ENCODE peak calls at places on chromosomes 12 and 14, in four cellular contexts. F, M, S and P are unnamed samples.

GRCh38 chr14:37232907-37233481 is 35.3 kb downstream of the MIPOL1 start:
- DNase-seq in S (no peak), M (no peak), F (peak), P (no peak)

GRCh38 chr12:53480425-53481107 is 18.7 kb downstream of the MAP3K12 start:
- DNase-seq in M (no peak), S (no peak), F (no peak), P (no peak)

GRCh38 chr14:100930270-100930669 is 26.7 kb upstream of the RTL1 start:
- DNase-seq in M (no peak), F (no peak), S (no peak), P (no peak)

GRCh38 chr14:22314183-22314820 is 274.7 kb downstream of the DAD1 start:
- DNase-seq in M (peak), F (peak), S (no peak), P (no peak)

GRCh38 chr12:1605129-1606020 is 11.0 kb upstream of the FBXL14 start:
- DNase-seq in S (no peak), M (peak), F (peak), P (no peak)

GRCh38 chr12:50955697-50956096 is 3.4 kb downstream of the HIGD1C start:
- DNase-seq in F (no peak), M (no peak), S (no peak), P (no peak)

GRCh38 chr12:13962699-13963098 is 18.7 kb downstream of the GRIN2B start:
- DNase-seq in F (no peak), S (no peak), M (no peak), P (no peak)

GRCh38 chr14:59407246-59407615 is 57.9 kb downstream of the GPR135 start:
- DNase-seq in M (no peak), S (no peak), F (no peak), P (no peak)

GRCh38 chr14:55097894-55098560 is 31.0 kb upstream of the LGALS3 start:
- DNase-seq in S (peak), M (no peak), F (no peak), P (no peak)

GRCh38 chr12:64171715-64172114 is 50.4 kb downstream of the KICS2 start:
- DNase-seq in M (no peak), F (no peak), S (no peak), P (no peak)

GRCh38 chr12:95674631-95675030 is 115.9 kb downstream of the NTN4 start:
- DNase-seq in S (no peak), M (no peak), F (peak), P (no peak)

GRCh38 chr14:30692669-30693068 is 70.5 kb downstream of the SCFD1 start:
- DNase-seq in S (no peak), F (no peak), M (no peak), P (no peak)

GRCh38 chr12:93886533-93887511 is 209.6 kb downstream of the CRADD start:
- DNase-seq in M (no peak), S (no peak), F (no peak), P (peak)

GRCh38 chr14:50620341-50620740 is 47.8 kb downstream of the SAV1 start:
- DNase-seq in S (no peak), M (no peak), F (no peak), P (no peak)

GRCh38 chr12:131683266-131684014 is 27.4 kb upstream of the SFSWAP start:
- DNase-seq in S (no peak), F (no peak), M (no peak), P (no peak)

GRCh38 chr14:74577247-74577947 is 34.6 kb downstream of the LTBP2 start:
- DNase-seq in F (no peak), S (no peak), M (no peak), P (no peak)

GRCh38 chr14:20116748-20117147 is 6.2 kb downstream of the OR4K17 start:
- DNase-seq in M (no peak), S (no peak), F (no peak), P (no peak)

GRCh38 chr12:53623986-53624385 is 2.2 kb downstream of the ATF7 start:
- DNase-seq in F (no peak), S (no peak), M (no peak), P (no peak)

GRCh38 chr14:58944226-58944769 is 244.2 kb upstream of the DAAM1 start:
- DNase-seq in M (no peak), S (no peak), F (peak), P (no peak)

GRCh38 chr14:54881235-54881760 is 21.3 kb downstream of the GCH1 start:
- DNase-seq in F (no peak), M (peak), S (no peak), P (peak)

GRCh38 chr14:22545842-22546721 is 42.9 kb downstream of the DAD1 start:
- DNase-seq in M (no peak), S (no peak), F (no peak), P (no peak)

GRCh38 chr14:67749341-67750110 is 47.8 kb downstream of the RDH12 start:
- DNase-seq in F (no peak), S (no peak), M (no peak), P (no peak)

GRCh38 chr12:109192358-109192757 is 76.0 kb downstream of the ACACB start:
- DNase-seq in S (no peak), F (no peak), M (no peak), P (no peak)

GRCh38 chr12:23729354-23729753 is 220.1 kb downstream of the SOX5 start:
- DNase-seq in S (no peak), M (no peak), F (no peak), P (no peak)

GRCh38 chr12:11927311-11927935 is 143.3 kb upstream of the BCL2L14 start:
- DNase-seq in M (no peak), S (no peak), F (no peak), P (peak)

GRCh38 chr14:71799831-71800230 is 132.4 kb upstream of the RGS6 start:
- DNase-seq in F (no peak), M (no peak), S (no peak), P (no peak)